ENCODE peak calls at places on chromosome 16, in ten cellular contexts. One of them, this sample, is unnamed.

GRCh38 chr16:4702466-4702808 is 9.1 kb downstream of the NUDT16L1 start:
- DNase-seq in body of pancreas: no peak
- DNase-seq in stimulated activated naive CD8-positive, alpha-beta T cell treated with anti-CD3 and anti-CD28 coated beads, Interleukin-15, Interleukin-2, amounts not matched to agents 100 U/mL and 50 U/mL, for 24 hours: no peak
- DNase-seq in NCI-H1092: no peak
- DNase-seq in HuH-7.5: no peak
- DNase-seq in cardiac septum: peak; percentile 14
- DNase-seq in activated CD4-positive, alpha-beta T cell treated with anti-CD3 and anti-CD28 coated beads, Interleukin-2, amount 50 U/mL, for 1 hour: no peak
- DNase-seq in effector memory CD4-positive, alpha-beta T cell: no peak
- DNase-seq in left ventricle myocardium inferior: no peak
- DNase-seq in fibroblast of pulmonary artery: no peak
- DNase-seq in this sample: no peak

GRCh38 chr16:48373258-48374050 is 11.8 kb downstream of the SIAH1 start:
- DNase-seq in activated CD4-positive, alpha-beta T cell treated with anti-CD3 and anti-CD28 coated beads, Interleukin-2, amount 50 U/mL, for 1 hour: no peak
- DNase-seq in cardiac septum: no peak
- DNase-seq in left ventricle myocardium inferior: no peak
- DNase-seq in body of pancreas: no peak
- DNase-seq in NCI-H1092: no peak
- DNase-seq in stimulated activated naive CD8-positive, alpha-beta T cell treated with anti-CD3 and anti-CD28 coated beads, Interleukin-15, Interleukin-2, amounts not matched to agents 100 U/mL and 50 U/mL, for 24 hours: no peak
- DNase-seq in fibroblast of pulmonary artery: no peak
- DNase-seq in HuH-7.5: no peak
- DNase-seq in effector memory CD4-positive, alpha-beta T cell: no peak
- DNase-seq in this sample: no peak

GRCh38 chr16:88957887-88958577 is 19.0 kb downstream of the CBFA2T3 start:
- DNase-seq in cardiac septum: peak; percentile 87
- DNase-seq in effector memory CD4-positive, alpha-beta T cell: no peak
- DNase-seq in HuH-7.5: no peak
- DNase-seq in stimulated activated naive CD8-positive, alpha-beta T cell treated with anti-CD3 and anti-CD28 coated beads, Interleukin-15, Interleukin-2, amounts not matched to agents 100 U/mL and 50 U/mL, for 24 hours: no peak
- DNase-seq in body of pancreas: no peak
- DNase-seq in left ventricle myocardium inferior: peak; percentile 48
- DNase-seq in NCI-H1092: no peak
- DNase-seq in fibroblast of pulmonary artery: no peak
- DNase-seq in activated CD4-positive, alpha-beta T cell treated with anti-CD3 and anti-CD28 coated beads, Interleukin-2, amount 50 U/mL, for 1 hour: no peak
- DNase-seq in this sample: no peak

GRCh38 chr16:57098188-57098841 is 5.9 kb downstream of the CPNE2 start:
- DNase-seq in body of pancreas: no peak
- DNase-seq in activated CD4-positive, alpha-beta T cell treated with anti-CD3 and anti-CD28 coated beads, Interleukin-2, amount 50 U/mL, for 1 hour: no peak
- DNase-seq in cardiac septum: no peak
- DNase-seq in HuH-7.5: no peak
- DNase-seq in left ventricle myocardium inferior: no peak
- DNase-seq in NCI-H1092: no peak
- DNase-seq in stimulated activated naive CD8-positive, alpha-beta T cell treated with anti-CD3 and anti-CD28 coated beads, Interleukin-15, Interleukin-2, amounts not matched to agents 100 U/mL and 50 U/mL, for 24 hours: no peak
- DNase-seq in effector memory CD4-positive, alpha-beta T cell: no peak
- DNase-seq in fibroblast of pulmonary artery: no peak
- DNase-seq in this sample: no peak

GRCh38 chr16:1571012-1571671 is 37.7 kb downstream of the TMEM204 start:
- DNase-seq in body of pancreas: no peak
- DNase-seq in effector memory CD4-positive, alpha-beta T cell: no peak
- DNase-seq in cardiac septum: no peak
- DNase-seq in activated CD4-positive, alpha-beta T cell treated with anti-CD3 and anti-CD28 coated beads, Interleukin-2, amount 50 U/mL, for 1 hour: no peak
- DNase-seq in NCI-H1092: no peak
- DNase-seq in fibroblast of pulmonary artery: no peak
- DNase-seq in HuH-7.5: no peak
- DNase-seq in left ventricle myocardium inferior: no peak
- DNase-seq in stimulated activated naive CD8-positive, alpha-beta T cell treated with anti-CD3 and anti-CD28 coated beads, Interleukin-15, Interleukin-2, amounts not matched to agents 100 U/mL and 50 U/mL, for 24 hours: no peak
- DNase-seq in this sample: no peak

GRCh38 chr16:2145843-2146242 is 2.6 kb upstream of the RAB26 start:
- DNase-seq in left ventricle myocardium inferior: no peak
- DNase-seq in effector memory CD4-positive, alpha-beta T cell: no peak
- DNase-seq in cardiac septum: no peak
- DNase-seq in NCI-H1092: no peak
- DNase-seq in stimulated activated naive CD8-positive, alpha-beta T cell treated with anti-CD3 and anti-CD28 coated beads, Interleukin-15, Interleukin-2, amounts not matched to agents 100 U/mL and 50 U/mL, for 24 hours: no peak
- DNase-seq in fibroblast of pulmonary artery: no peak
- DNase-seq in activated CD4-positive, alpha-beta T cell treated with anti-CD3 and anti-CD28 coated beads, Interleukin-2, amount 50 U/mL, for 1 hour: no peak
- DNase-seq in body of pancreas: no peak
- DNase-seq in HuH-7.5: no peak
- DNase-seq in this sample: no peak

GRCh38 chr16:19284207-19284606 is 1.3 kb upstream of the CLEC19A start:
- DNase-seq in fibroblast of pulmonary artery: no peak
- DNase-seq in stimulated activated naive CD8-positive, alpha-beta T cell treated with anti-CD3 and anti-CD28 coated beads, Interleukin-15, Interleukin-2, amounts not matched to agents 100 U/mL and 50 U/mL, for 24 hours: no peak
- DNase-seq in HuH-7.5: no peak
- DNase-seq in left ventricle myocardium inferior: no peak
- DNase-seq in body of pancreas: peak; percentile 67
- DNase-seq in effector memory CD4-positive, alpha-beta T cell: no peak
- DNase-seq in cardiac septum: no peak
- DNase-seq in NCI-H1092: no peak
- DNase-seq in activated CD4-positive, alpha-beta T cell treated with anti-CD3 and anti-CD28 coated beads, Interleukin-2, amount 50 U/mL, for 1 hour: no peak
- DNase-seq in this sample: no peak

GRCh38 chr16:3028716-3029319 is 5.0 kb downstream of the THOC6 start:
- DNase-seq in left ventricle myocardium inferior: no peak
- DNase-seq in cardiac septum: no peak
- DNase-seq in effector memory CD4-positive, alpha-beta T cell: no peak
- DNase-seq in fibroblast of pulmonary artery: no peak
- DNase-seq in stimulated activated naive CD8-positive, alpha-beta T cell treated with anti-CD3 and anti-CD28 coated beads, Interleukin-15, Interleukin-2, amounts not matched to agents 100 U/mL and 50 U/mL, for 24 hours: no peak
- DNase-seq in NCI-H1092: no peak
- DNase-seq in HuH-7.5: no peak
- DNase-seq in activated CD4-positive, alpha-beta T cell treated with anti-CD3 and anti-CD28 coated beads, Interleukin-2, amount 50 U/mL, for 1 hour: no peak
- DNase-seq in body of pancreas: no peak
- DNase-seq in this sample: no peak

GRCh38 chr16:21524068-21524751 is 75.2 kb upstream of the METTL9 start:
- DNase-seq in fibroblast of pulmonary artery: no peak
- DNase-seq in NCI-H1092: no peak
- DNase-seq in activated CD4-positive, alpha-beta T cell treated with anti-CD3 and anti-CD28 coated beads, Interleukin-2, amount 50 U/mL, for 1 hour: no peak
- DNase-seq in effector memory CD4-positive, alpha-beta T cell: no peak
- DNase-seq in stimulated activated naive CD8-positive, alpha-beta T cell treated with anti-CD3 and anti-CD28 coated beads, Interleukin-15, Interleukin-2, amounts not matched to agents 100 U/mL and 50 U/mL, for 24 hours: no peak
- DNase-seq in HuH-7.5: no peak
- DNase-seq in left ventricle myocardium inferior: no peak
- DNase-seq in cardiac septum: no peak
- DNase-seq in body of pancreas: no peak
- DNase-seq in this sample: no peak

GRCh38 chr16:85514601-85515318 is 98.4 kb upstream of the GSE1 start:
- DNase-seq in stimulated activated naive CD8-positive, alpha-beta T cell treated with anti-CD3 and anti-CD28 coated beads, Interleukin-15, Interleukin-2, amounts not matched to agents 100 U/mL and 50 U/mL, for 24 hours: no peak
- DNase-seq in fibroblast of pulmonary artery: peak; percentile 90
- DNase-seq in cardiac septum: no peak
- DNase-seq in HuH-7.5: peak; percentile 99
- DNase-seq in body of pancreas: peak; percentile 79
- DNase-seq in activated CD4-positive, alpha-beta T cell treated with anti-CD3 and anti-CD28 coated beads, Interleukin-2, amount 50 U/mL, for 1 hour: no peak
- DNase-seq in left ventricle myocardium inferior: peak; percentile 57
- DNase-seq in effector memory CD4-positive, alpha-beta T cell: no peak
- DNase-seq in NCI-H1092: no peak
- DNase-seq in this sample: no peak

GRCh38 chr16:11251525-11252481 is 4.2 kb downstream of the SOCS1 start:
- DNase-seq in cardiac septum: no peak
- DNase-seq in HuH-7.5: no peak
- DNase-seq in activated CD4-positive, alpha-beta T cell treated with anti-CD3 and anti-CD28 coated beads, Interleukin-2, amount 50 U/mL, for 1 hour: peak; percentile 78
- DNase-seq in fibroblast of pulmonary artery: peak; percentile 50
- DNase-seq in NCI-H1092: no peak
- DNase-seq in left ventricle myocardium inferior: no peak
- DNase-seq in body of pancreas: no peak
- DNase-seq in stimulated activated naive CD8-positive, alpha-beta T cell treated with anti-CD3 and anti-CD28 coated beads, Interleukin-15, Interleukin-2, amounts not matched to agents 100 U/mL and 50 U/mL, for 24 hours: peak; percentile 84
- DNase-seq in effector memory CD4-positive, alpha-beta T cell: peak; percentile 64
- DNase-seq in this sample: no peak

GRCh38 chr16:64131423-64131822 is 990.4 kb downstream of the CDH11 start:
- DNase-seq in effector memory CD4-positive, alpha-beta T cell: no peak
- DNase-seq in fibroblast of pulmonary artery: no peak
- DNase-seq in activated CD4-positive, alpha-beta T cell treated with anti-CD3 and anti-CD28 coated beads, Interleukin-2, amount 50 U/mL, for 1 hour: no peak
- DNase-seq in NCI-H1092: no peak
- DNase-seq in HuH-7.5: no peak
- DNase-seq in stimulated activated naive CD8-positive, alpha-beta T cell treated with anti-CD3 and anti-CD28 coated beads, Interleukin-15, Interleukin-2, amounts not matched to agents 100 U/mL and 50 U/mL, for 24 hours: no peak
- DNase-seq in left ventricle myocardium inferior: no peak
- DNase-seq in body of pancreas: no peak
- DNase-seq in cardiac septum: no peak
- DNase-seq in this sample: no peak

GRCh38 chr16:29992371-29992967 is 2.9 kb downstream of the HIRIP3 start:
- DNase-seq in body of pancreas: no peak
- DNase-seq in cardiac septum: no peak
- DNase-seq in stimulated activated naive CD8-positive, alpha-beta T cell treated with anti-CD3 and anti-CD28 coated beads, Interleukin-15, Interleukin-2, amounts not matched to agents 100 U/mL and 50 U/mL, for 24 hours: no peak
- DNase-seq in NCI-H1092: no peak
- DNase-seq in activated CD4-positive, alpha-beta T cell treated with anti-CD3 and anti-CD28 coated beads, Interleukin-2, amount 50 U/mL, for 1 hour: no peak
- DNase-seq in left ventricle myocardium inferior: no peak
- DNase-seq in effector memory CD4-positive, alpha-beta T cell: no peak
- DNase-seq in HuH-7.5: no peak
- DNase-seq in fibroblast of pulmonary artery: peak; percentile 39
- DNase-seq in this sample: no peak

GRCh38 chr16:29849505-29849904 is 13.5 kb downstream of the CDIPT start:
- DNase-seq in activated CD4-positive, alpha-beta T cell treated with anti-CD3 and anti-CD28 coated beads, Interleukin-2, amount 50 U/mL, for 1 hour: no peak
- DNase-seq in HuH-7.5: no peak
- DNase-seq in effector memory CD4-positive, alpha-beta T cell: no peak
- DNase-seq in left ventricle myocardium inferior: no peak
- DNase-seq in NCI-H1092: no peak
- DNase-seq in stimulated activated naive CD8-positive, alpha-beta T cell treated with anti-CD3 and anti-CD28 coated beads, Interleukin-15, Interleukin-2, amounts not matched to agents 100 U/mL and 50 U/mL, for 24 hours: no peak
- DNase-seq in body of pancreas: no peak
- DNase-seq in fibroblast of pulmonary artery: no peak
- DNase-seq in cardiac septum: no peak
- DNase-seq in this sample: no peak

GRCh38 chr16:85316321-85316919 is 204.1 kb upstream of the CIBAR2 start:
- DNase-seq in NCI-H1092: peak; percentile 72
- DNase-seq in activated CD4-positive, alpha-beta T cell treated with anti-CD3 and anti-CD28 coated beads, Interleukin-2, amount 50 U/mL, for 1 hour: peak; percentile 29
- DNase-seq in left ventricle myocardium inferior: peak; percentile 48
- DNase-seq in effector memory CD4-positive, alpha-beta T cell: no peak
- DNase-seq in body of pancreas: peak; percentile 81
- DNase-seq in stimulated activated naive CD8-positive, alpha-beta T cell treated with anti-CD3 and anti-CD28 coated beads, Interleukin-15, Interleukin-2, amounts not matched to agents 100 U/mL and 50 U/mL, for 24 hours: peak; percentile 73
- DNase-seq in cardiac septum: no peak
- DNase-seq in fibroblast of pulmonary artery: peak; percentile 70
- DNase-seq in HuH-7.5: peak; percentile 90
- DNase-seq in this sample: no peak

GRCh38 chr16:89552329-89552728 is 8.2 kb upstream of the RPL13 start:
- DNase-seq in stimulated activated naive CD8-positive, alpha-beta T cell treated with anti-CD3 and anti-CD28 coated beads, Interleukin-15, Interleukin-2, amounts not matched to agents 100 U/mL and 50 U/mL, for 24 hours: no peak
- DNase-seq in NCI-H1092: no peak
- DNase-seq in left ventricle myocardium inferior: no peak
- DNase-seq in activated CD4-positive, alpha-beta T cell treated with anti-CD3 and anti-CD28 coated beads, Interleukin-2, amount 50 U/mL, for 1 hour: no peak
- DNase-seq in cardiac septum: no peak
- DNase-seq in body of pancreas: no peak
- DNase-seq in effector memory CD4-positive, alpha-beta T cell: no peak
- DNase-seq in HuH-7.5: no peak
- DNase-seq in fibroblast of pulmonary artery: no peak
- DNase-seq in this sample: no peak

This sample was measured in NCI-H1417 treated with DMSO at 0.1 percent for 48 hours.